ENCODE peak calls at places on chromosomes 2 and 18, in eight cellular contexts. One of them, this sample, is unnamed.

GRCh38 chr18:77472486-77472885 is 222.8 kb downstream of the GALR1 start:
- DNase-seq in tibial artery: no peak
- DNase-seq in fibroblast of villous mesenchyme: no peak
- DNase-seq in MCF 10A: no peak
- DNase-seq in endothelial cell: no peak
- DNase-seq in Panc1: no peak
- DNase-seq in pancreas: no peak
- DNase-seq in nephron progenitor cell: no peak
- DNase-seq in this sample: no peak

GRCh38 chr2:237128026-237128703 is 42.5 kb downstream of the COPS8 start:
- DNase-seq in tibial artery: peak; percentile 99
- DNase-seq in fibroblast of villous mesenchyme: peak; percentile 100
- DNase-seq in MCF 10A: peak; percentile 98
- DNase-seq in endothelial cell: peak; percentile 13
- DNase-seq in Panc1: peak; percentile 89
- DNase-seq in pancreas: peak; percentile 74
- DNase-seq in nephron progenitor cell: peak; percentile 53
- DNase-seq in this sample: peak; percentile 95

GRCh38 chr2:203623104-203623503 is 83.3 kb upstream of the CD28 start:
- DNase-seq in tibial artery: no peak
- DNase-seq in fibroblast of villous mesenchyme: peak; percentile 98
- DNase-seq in MCF 10A: peak; percentile 73
- DNase-seq in endothelial cell: no peak
- DNase-seq in Panc1: peak; percentile 22
- DNase-seq in pancreas: no peak
- DNase-seq in nephron progenitor cell: no peak
- DNase-seq in this sample: peak; percentile 96

GRCh38 chr18:71784777-71785176 is 759.4 kb downstream of the CBLN2 start:
- DNase-seq in tibial artery: no peak
- DNase-seq in fibroblast of villous mesenchyme: no peak
- DNase-seq in MCF 10A: peak; percentile 34
- DNase-seq in endothelial cell: no peak
- DNase-seq in Panc1: no peak
- DNase-seq in pancreas: no peak
- DNase-seq in nephron progenitor cell: peak; percentile 4
- DNase-seq in this sample: no peak

GRCh38 chr2:168293766-168294165 is 46.4 kb upstream of the STK39 start:
- DNase-seq in tibial artery: no peak
- DNase-seq in fibroblast of villous mesenchyme: no peak
- DNase-seq in MCF 10A: no peak
- DNase-seq in endothelial cell: no peak
- DNase-seq in Panc1: no peak
- DNase-seq in pancreas: no peak
- DNase-seq in nephron progenitor cell: no peak
- DNase-seq in this sample: no peak

GRCh38 chr2:100302585-100302892 is 19.8 kb downstream of the LONRF2 start:
- DNase-seq in tibial artery: no peak
- DNase-seq in fibroblast of villous mesenchyme: no peak
- DNase-seq in MCF 10A: no peak
- DNase-seq in endothelial cell: no peak
- DNase-seq in Panc1: no peak
- DNase-seq in pancreas: no peak
- DNase-seq in nephron progenitor cell: no peak
- DNase-seq in this sample: no peak

GRCh38 chr2:70959271-70959761 is 19.1 kb upstream of the ANKRD53 start:
- DNase-seq in tibial artery: no peak
- DNase-seq in fibroblast of villous mesenchyme: no peak
- DNase-seq in MCF 10A: no peak
- DNase-seq in endothelial cell: no peak
- DNase-seq in Panc1: no peak
- DNase-seq in pancreas: peak; percentile 0
- DNase-seq in nephron progenitor cell: no peak
- DNase-seq in this sample: no peak

GRCh38 chr2:62178741-62179271 is 17.1 kb upstream of the B3GNT2 start:
- DNase-seq in tibial artery: peak; percentile 75
- DNase-seq in fibroblast of villous mesenchyme: peak; percentile 23
- DNase-seq in MCF 10A: no peak
- DNase-seq in endothelial cell: no peak
- DNase-seq in Panc1: no peak
- DNase-seq in pancreas: no peak
- DNase-seq in nephron progenitor cell: no peak
- DNase-seq in this sample: peak; percentile 20

GRCh38 chr2:118832791-118833715 is 14.4 kb downstream of the EN1 start:
- DNase-seq in tibial artery: no peak
- DNase-seq in fibroblast of villous mesenchyme: no peak
- DNase-seq in MCF 10A: no peak
- DNase-seq in endothelial cell: peak; percentile 17
- DNase-seq in Panc1: no peak
- DNase-seq in pancreas: no peak
- DNase-seq in nephron progenitor cell: no peak
- DNase-seq in this sample: no peak

GRCh38 chr2:195559431-195559914 is 97.6 kb upstream of the SLC39A10 start:
- DNase-seq in tibial artery: no peak
- DNase-seq in fibroblast of villous mesenchyme: peak; percentile 98
- DNase-seq in MCF 10A: no peak
- DNase-seq in endothelial cell: no peak
- DNase-seq in Panc1: no peak
- DNase-seq in pancreas: peak; percentile 38
- DNase-seq in nephron progenitor cell: no peak
- DNase-seq in this sample: peak; percentile 91

GRCh38 chr2:109582928-109583895 is 30.6 kb downstream of the SEPTIN10 start:
- DNase-seq in tibial artery: no peak
- DNase-seq in fibroblast of villous mesenchyme: peak; percentile 63
- DNase-seq in MCF 10A: no peak
- DNase-seq in endothelial cell: no peak
- DNase-seq in Panc1: no peak
- DNase-seq in pancreas: no peak
- DNase-seq in nephron progenitor cell: no peak
- DNase-seq in this sample: no peak

GRCh38 chr2:170255971-170256370 is 78.0 kb downstream of the MYO3B start:
- DNase-seq in tibial artery: no peak
- DNase-seq in fibroblast of villous mesenchyme: no peak
- DNase-seq in MCF 10A: peak; percentile 56
- DNase-seq in endothelial cell: no peak
- DNase-seq in Panc1: no peak
- DNase-seq in pancreas: no peak
- DNase-seq in nephron progenitor cell: no peak
- DNase-seq in this sample: peak; percentile 8

GRCh38 chr2:205948883-205949282 is 137.1 kb downstream of the INO80D start:
- DNase-seq in tibial artery: no peak
- DNase-seq in fibroblast of villous mesenchyme: no peak
- DNase-seq in MCF 10A: no peak
- DNase-seq in endothelial cell: no peak
- DNase-seq in Panc1: no peak
- DNase-seq in pancreas: no peak
- DNase-seq in nephron progenitor cell: no peak
- DNase-seq in this sample: no peak

GRCh38 chr2:27705851-27706622 is 42.3 kb downstream of the SLC4A1AP start:
- DNase-seq in tibial artery: peak; percentile 97
- DNase-seq in fibroblast of villous mesenchyme: peak; percentile 83
- DNase-seq in MCF 10A: peak; percentile 99
- DNase-seq in endothelial cell: no peak
- DNase-seq in Panc1: peak; percentile 97
- DNase-seq in pancreas: peak; percentile 82
- DNase-seq in nephron progenitor cell: no peak
- DNase-seq in this sample: peak; percentile 86

GRCh38 chr2:140257692-140258300 is 1477.6 kb upstream of the NXPH2 start:
- DNase-seq in tibial artery: no peak
- DNase-seq in fibroblast of villous mesenchyme: peak; percentile 60
- DNase-seq in MCF 10A: no peak
- DNase-seq in endothelial cell: no peak
- DNase-seq in Panc1: no peak
- DNase-seq in pancreas: no peak
- DNase-seq in nephron progenitor cell: no peak
- DNase-seq in this sample: no peak

GRCh38 chr18:371616-371998 is 103.8 kb upstream of the THOC1 start:
- DNase-seq in tibial artery: no peak
- DNase-seq in fibroblast of villous mesenchyme: no peak
- DNase-seq in MCF 10A: no peak
- DNase-seq in endothelial cell: no peak
- DNase-seq in Panc1: no peak
- DNase-seq in pancreas: no peak
- DNase-seq in nephron progenitor cell: no peak
- DNase-seq in this sample: no peak

GRCh38 chr2:159119652-159120257 is 151.3 kb downstream of the TANC1 start:
- DNase-seq in tibial artery: no peak
- DNase-seq in fibroblast of villous mesenchyme: peak; percentile 40
- DNase-seq in MCF 10A: no peak
- DNase-seq in endothelial cell: no peak
- DNase-seq in Panc1: no peak
- DNase-seq in pancreas: no peak
- DNase-seq in nephron progenitor cell: no peak
- DNase-seq in this sample: no peak

GRCh38 chr18:580154-580553 is at the start of gene CETN1:
- DNase-seq in tibial artery: no peak
- DNase-seq in fibroblast of villous mesenchyme: no peak
- DNase-seq in MCF 10A: no peak
- DNase-seq in endothelial cell: no peak
- DNase-seq in Panc1: no peak
- DNase-seq in pancreas: no peak
- DNase-seq in nephron progenitor cell: no peak
- DNase-seq in this sample: no peak

GRCh38 chr2:144703852-144704324 is 184.0 kb upstream of the ZEB2 start:
- DNase-seq in tibial artery: peak; percentile 66
- DNase-seq in fibroblast of villous mesenchyme: peak; percentile 84
- DNase-seq in MCF 10A: peak; percentile 92
- DNase-seq in endothelial cell: no peak
- DNase-seq in Panc1: no peak
- DNase-seq in pancreas: peak; percentile 34
- DNase-seq in nephron progenitor cell: no peak
- DNase-seq in this sample: peak; percentile 39

GRCh38 chr2:235647836-235648235 is 154.0 kb downstream of the AGAP1 start:
- DNase-seq in tibial artery: no peak
- DNase-seq in fibroblast of villous mesenchyme: no peak
- DNase-seq in MCF 10A: no peak
- DNase-seq in endothelial cell: no peak
- DNase-seq in Panc1: no peak
- DNase-seq in pancreas: no peak
- DNase-seq in nephron progenitor cell: no peak
- DNase-seq in this sample: no peak

GRCh38 chr2:75548036-75548573 is 12.6 kb downstream of the EVA1A start:
- DNase-seq in tibial artery: no peak
- DNase-seq in fibroblast of villous mesenchyme: peak; percentile 29
- DNase-seq in MCF 10A: peak; percentile 20
- DNase-seq in endothelial cell: no peak
- DNase-seq in Panc1: no peak
- DNase-seq in pancreas: no peak
- DNase-seq in nephron progenitor cell: no peak
- DNase-seq in this sample: no peak

GRCh38 chr2:46072146-46072820 is 224.9 kb upstream of the EPAS1 start:
- DNase-seq in tibial artery: no peak
- DNase-seq in fibroblast of villous mesenchyme: peak; percentile 62
- DNase-seq in MCF 10A: no peak
- DNase-seq in endothelial cell: no peak
- DNase-seq in Panc1: no peak
- DNase-seq in pancreas: no peak
- DNase-seq in nephron progenitor cell: no peak
- DNase-seq in this sample: no peak

GRCh38 chr18:65523461-65523860 is 227.4 kb upstream of the CDH7 start:
- DNase-seq in tibial artery: no peak
- DNase-seq in fibroblast of villous mesenchyme: no peak
- DNase-seq in MCF 10A: no peak
- DNase-seq in endothelial cell: no peak
- DNase-seq in Panc1: no peak
- DNase-seq in pancreas: no peak
- DNase-seq in nephron progenitor cell: no peak
- DNase-seq in this sample: no peak
- TF ChIP-seq CTCF in tibial artery: no peak
- TF ChIP-seq CTCF in fibroblast of villous mesenchyme: no peak
- TF ChIP-seq CTCF in MCF 10A: no peak
- TF ChIP-seq CTCF in endothelial cell: peak; percentile 33
- TF ChIP-seq CTCF in Panc1: no peak
- TF ChIP-seq CTCF in pancreas: no peak
- TF ChIP-seq CTCF in nephron progenitor cell: no peak
- TF ChIP-seq CTCF in this sample: no peak

DNA sequence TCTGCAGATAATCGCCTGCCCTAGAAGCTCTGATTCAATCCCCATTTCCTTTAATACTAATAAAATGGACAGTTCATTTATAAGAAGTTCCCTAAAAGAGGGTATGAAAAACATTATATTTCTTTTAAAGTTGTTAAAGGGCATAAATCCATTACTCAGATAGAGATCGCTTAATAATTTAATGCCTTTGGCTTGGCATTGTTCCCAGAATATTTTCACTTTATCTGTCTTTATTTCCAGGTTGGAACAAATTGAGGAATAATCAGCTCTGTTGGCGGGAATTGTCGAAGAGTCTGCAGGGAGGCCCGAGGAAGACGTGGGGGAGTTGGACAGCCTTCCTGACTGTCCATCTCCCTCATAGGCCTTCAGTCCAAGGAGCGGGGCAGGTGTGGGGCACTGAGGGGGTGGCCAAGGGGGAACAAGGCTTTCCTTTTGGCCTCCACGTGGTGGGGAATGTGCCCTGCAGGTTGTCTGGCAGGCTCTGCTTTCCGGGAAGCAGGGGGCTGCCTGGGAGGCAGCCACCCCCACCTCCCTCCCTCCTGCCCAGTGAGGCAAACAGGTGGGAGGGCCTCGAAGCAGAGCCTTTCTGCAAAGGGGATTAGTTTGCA is 179.6 kb downstream of the ZBTB7C start:
- DNase-seq in tibial artery: no peak
- DNase-seq in fibroblast of villous mesenchyme: no peak
- DNase-seq in MCF 10A: no peak
- DNase-seq in endothelial cell: no peak
- DNase-seq in Panc1: no peak
- DNase-seq in pancreas: no peak
- DNase-seq in nephron progenitor cell: peak; percentile 20
- DNase-seq in this sample: no peak
- TF ChIP-seq CTCF in tibial artery: no peak
- TF ChIP-seq CTCF in fibroblast of villous mesenchyme: no peak
- TF ChIP-seq CTCF in MCF 10A: no peak
- TF ChIP-seq CTCF in endothelial cell: no peak
- TF ChIP-seq CTCF in Panc1: no peak
- TF ChIP-seq CTCF in pancreas: no peak
- TF ChIP-seq CTCF in nephron progenitor cell: no peak
- TF ChIP-seq CTCF in this sample: no peak

GRCh38 chr2:178075006-178075326 is 2.4 kb upstream of the PDE11A start:
- DNase-seq in tibial artery: no peak
- DNase-seq in fibroblast of villous mesenchyme: no peak
- DNase-seq in MCF 10A: peak; percentile 12
- DNase-seq in endothelial cell: no peak
- DNase-seq in Panc1: no peak
- DNase-seq in pancreas: no peak
- DNase-seq in nephron progenitor cell: no peak
- DNase-seq in this sample: no peak
- TF ChIP-seq CTCF in tibial artery: no peak
- TF ChIP-seq CTCF in fibroblast of villous mesenchyme: no peak
- TF ChIP-seq CTCF in MCF 10A: no peak
- TF ChIP-seq CTCF in endothelial cell: no peak
- TF ChIP-seq CTCF in Panc1: no peak
- TF ChIP-seq CTCF in pancreas: no peak
- TF ChIP-seq CTCF in nephron progenitor cell: no peak
- TF ChIP-seq CTCF in this sample: no peak

DNA sequence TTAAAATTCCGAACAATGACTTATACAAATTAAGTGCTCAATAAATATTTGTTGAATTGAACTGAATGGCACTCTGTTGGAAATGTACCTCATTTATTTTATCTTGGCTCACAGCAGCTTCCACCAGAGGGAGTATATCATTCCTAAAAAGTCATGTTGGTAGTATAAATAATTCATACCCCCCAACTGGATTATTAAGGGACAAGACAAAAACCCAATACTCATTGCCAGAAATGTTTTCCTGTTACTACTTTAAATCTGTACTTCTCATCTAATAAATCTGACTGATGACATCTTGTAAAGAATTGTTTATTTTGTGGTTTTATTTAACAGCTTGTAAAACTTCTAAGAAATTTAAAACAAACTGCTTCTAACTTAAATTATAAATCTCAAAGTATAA is 163.9 kb downstream of the CDH2 start:
- DNase-seq in tibial artery: no peak
- DNase-seq in fibroblast of villous mesenchyme: peak; percentile 48
- DNase-seq in MCF 10A: peak; percentile 15
- DNase-seq in endothelial cell: no peak
- DNase-seq in Panc1: no peak
- DNase-seq in pancreas: no peak
- DNase-seq in nephron progenitor cell: no peak
- DNase-seq in this sample: no peak
- TF ChIP-seq CTCF in tibial artery: no peak
- TF ChIP-seq CTCF in fibroblast of villous mesenchyme: peak; percentile 49
- TF ChIP-seq CTCF in MCF 10A: peak; percentile 44
- TF ChIP-seq CTCF in endothelial cell: peak; percentile 34
- TF ChIP-seq CTCF in Panc1: peak; percentile 19
- TF ChIP-seq CTCF in pancreas: no peak
- TF ChIP-seq CTCF in nephron progenitor cell: peak; percentile 21
- TF ChIP-seq CTCF in this sample: peak; percentile 50